ENCODE peak calls at places on chromosomes 1 and 21, in five cellular contexts. One of them, this sample, is unnamed.

GRCh38 chr1:238674331-238674730 is 712.0 kb upstream of the CHRM3 start:
- DNase-seq in endodermal cell: no peak
- DNase-seq in neural progenitor cell: no peak
- DNase-seq in Calu3: no peak
- DNase-seq in H9: no peak
- DNase-seq in this sample: no peak

GRCh38 chr21:28066051-28066450 is 926.6 kb downstream of the LTN1 start:
- DNase-seq in endodermal cell: no peak
- DNase-seq in H9: no peak
- DNase-seq in Calu3: no peak
- DNase-seq in neural progenitor cell: no peak
- DNase-seq in this sample: no peak

GRCh38 chr1:9280015-9280860 is 12.5 kb upstream of the SPSB1 start:
- DNase-seq in endodermal cell: peak
- DNase-seq in Calu3: no peak
- DNase-seq in neural progenitor cell: no peak
- DNase-seq in H9: peak
- DNase-seq in this sample: peak

GRCh38 chr21:20257052-20257451 is 741.2 kb upstream of the NCAM2 start:
- DNase-seq in H9: no peak
- DNase-seq in Calu3: no peak
- DNase-seq in endodermal cell: no peak
- DNase-seq in neural progenitor cell: no peak
- DNase-seq in this sample: no peak

GRCh38 chr1:112852276-112852675 is 103.7 kb downstream of the SLC16A1 start:
- DNase-seq in neural progenitor cell: no peak
- DNase-seq in Calu3: no peak
- DNase-seq in endodermal cell: no peak
- DNase-seq in H9: no peak
- DNase-seq in this sample: no peak

GRCh38 chr21:45508607-45509565 is 33.4 kb downstream of the SLC19A1 start:
- DNase-seq in Calu3: no peak
- DNase-seq in neural progenitor cell: peak
- DNase-seq in endodermal cell: peak
- DNase-seq in H9: no peak
- DNase-seq in this sample: no peak

GRCh38 chr1:208117410-208117809 is 126.8 kb downstream of the PLXNA2 start:
- DNase-seq in H9: no peak
- DNase-seq in Calu3: no peak
- DNase-seq in neural progenitor cell: no peak
- DNase-seq in endodermal cell: no peak
- DNase-seq in this sample: no peak

GRCh38 chr1:189805735-189806134 is 671.9 kb downstream of the BRINP3 start:
- DNase-seq in neural progenitor cell: no peak
- DNase-seq in Calu3: no peak
- DNase-seq in endodermal cell: no peak
- DNase-seq in H9: no peak
- DNase-seq in this sample: no peak

GRCh38 chr1:199226163-199226562 is 587.3 kb downstream of the PTPRC start:
- DNase-seq in Calu3: no peak
- DNase-seq in endodermal cell: no peak
- DNase-seq in H9: no peak
- DNase-seq in neural progenitor cell: no peak
- DNase-seq in this sample: no peak

GRCh38 chr1:224690576-224690975 is 74.5 kb downstream of the CNIH3 start:
- DNase-seq in H9: no peak
- DNase-seq in neural progenitor cell: no peak
- DNase-seq in endodermal cell: no peak
- DNase-seq in Calu3: no peak
- DNase-seq in this sample: no peak

GRCh38 chr1:170001266-170001665 is 73.2 kb downstream of the KIFAP3 start:
- DNase-seq in endodermal cell: no peak
- DNase-seq in Calu3: no peak
- DNase-seq in neural progenitor cell: no peak
- DNase-seq in H9: no peak
- DNase-seq in this sample: no peak

GRCh38 chr1:21594935-21595897 is 73.9 kb downstream of the RAP1GAP start:
- DNase-seq in H9: peak
- DNase-seq in Calu3: peak
- DNase-seq in neural progenitor cell: peak
- DNase-seq in endodermal cell: peak
- DNase-seq in this sample: peak

GRCh38 chr1:49906365-49906764 is 117.4 kb downstream of the AGBL4 start:
- DNase-seq in neural progenitor cell: no peak
- DNase-seq in Calu3: no peak
- DNase-seq in endodermal cell: no peak
- DNase-seq in H9: no peak
- DNase-seq in this sample: no peak

GRCh38 chr1:57378564-57378963 is 45.3 kb downstream of the DAB1 start:
- DNase-seq in endodermal cell: no peak
- DNase-seq in neural progenitor cell: no peak
- DNase-seq in H9: no peak
- DNase-seq in Calu3: no peak
- DNase-seq in this sample: no peak

DNA sequence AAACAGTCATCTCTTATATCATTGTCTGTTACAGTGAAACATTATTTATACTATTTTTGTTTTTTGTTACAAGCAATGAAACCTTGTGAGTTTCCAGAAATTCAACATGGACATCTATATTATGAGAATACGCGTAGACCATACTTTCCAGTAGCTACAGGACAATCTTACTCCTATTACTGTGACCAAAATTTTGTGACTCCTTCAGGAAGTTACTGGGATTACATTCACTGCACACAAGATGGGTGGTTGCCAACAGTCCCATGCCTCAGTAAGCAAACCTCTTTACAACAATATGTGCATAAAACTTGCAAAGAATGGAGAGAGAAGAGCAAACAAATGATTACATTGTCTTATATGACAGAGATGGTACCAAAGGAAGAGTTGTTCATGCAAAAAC is 22.4 kb downstream of the CFHR4 start:
- DNase-seq in neural progenitor cell: no peak
- DNase-seq in Calu3: no peak
- DNase-seq in H9: no peak
- DNase-seq in endodermal cell: no peak
- DNase-seq in this sample: peak
- TF ChIP-seq CTCF in neural progenitor cell: no peak
- TF ChIP-seq CTCF in Calu3: no peak
- TF ChIP-seq CTCF in H9: peak
- TF ChIP-seq CTCF in endodermal cell: peak
- TF ChIP-seq CTCF in this sample: peak

GRCh38 chr1:54619749-54620148 is 3.6 kb downstream of the FAM151A start:
- DNase-seq in H9: no peak
- DNase-seq in endodermal cell: peak
- DNase-seq in neural progenitor cell: peak
- DNase-seq in Calu3: no peak
- DNase-seq in this sample: no peak

GRCh38 chr1:54624466-54625464 is 1.4 kb upstream of the FAM151A start:
- DNase-seq in endodermal cell: no peak
- DNase-seq in H9: no peak
- DNase-seq in neural progenitor cell: no peak
- DNase-seq in Calu3: no peak
- DNase-seq in this sample: no peak

GRCh38 chr1:54627181-54627580 is 3.9 kb upstream of the FAM151A start:
- DNase-seq in neural progenitor cell: no peak
- DNase-seq in Calu3: no peak
- DNase-seq in endodermal cell: no peak
- DNase-seq in H9: no peak
- DNase-seq in this sample: no peak

DNA sequence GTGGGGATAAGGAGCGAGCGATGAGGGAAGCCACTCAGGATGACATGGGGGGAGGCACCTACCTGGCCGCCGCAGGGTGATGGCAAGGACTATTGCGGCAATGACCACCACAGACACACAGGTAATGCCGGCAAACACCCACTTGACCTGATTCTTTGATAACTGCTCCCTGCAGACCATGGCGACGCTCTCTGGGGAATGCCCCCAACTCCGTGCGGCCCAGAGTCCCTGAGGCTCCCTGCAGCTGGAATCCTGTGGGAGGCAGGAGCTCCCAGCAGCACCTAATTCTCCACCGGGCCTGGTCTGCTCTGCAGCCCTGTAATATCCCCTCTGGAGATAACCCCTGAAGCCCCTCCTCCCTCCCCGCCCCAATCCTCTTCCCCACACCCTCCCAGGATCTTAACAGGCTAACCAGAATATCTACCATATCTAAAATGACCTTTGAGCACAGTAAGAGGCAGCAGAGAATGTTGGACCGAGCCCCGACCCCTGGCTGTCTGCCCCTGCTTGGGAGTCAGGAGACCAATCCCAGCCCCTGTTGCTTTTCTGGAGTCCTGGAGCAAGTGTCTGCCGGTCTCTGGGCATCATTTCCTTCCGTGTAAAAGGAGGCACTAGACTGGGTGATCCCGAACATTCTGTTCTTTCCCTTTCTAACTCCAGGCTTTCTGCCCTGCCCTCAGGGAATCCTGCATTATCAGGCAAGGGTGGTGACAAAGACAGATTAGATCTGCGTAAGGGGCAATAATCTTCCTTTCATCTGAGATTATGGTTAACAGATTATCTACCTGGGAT is at the start of gene FAM151A:
- DNase-seq in endodermal cell: no peak
- DNase-seq in H9: no peak
- DNase-seq in neural progenitor cell: no peak
- DNase-seq in Calu3: no peak
- DNase-seq in this sample: no peak
- TF ChIP-seq CTCF in endodermal cell: no peak
- TF ChIP-seq CTCF in H9: no peak
- TF ChIP-seq CTCF in neural progenitor cell: no peak
- TF ChIP-seq CTCF in Calu3: no peak
- TF ChIP-seq CTCF in this sample: no peak

DNA sequence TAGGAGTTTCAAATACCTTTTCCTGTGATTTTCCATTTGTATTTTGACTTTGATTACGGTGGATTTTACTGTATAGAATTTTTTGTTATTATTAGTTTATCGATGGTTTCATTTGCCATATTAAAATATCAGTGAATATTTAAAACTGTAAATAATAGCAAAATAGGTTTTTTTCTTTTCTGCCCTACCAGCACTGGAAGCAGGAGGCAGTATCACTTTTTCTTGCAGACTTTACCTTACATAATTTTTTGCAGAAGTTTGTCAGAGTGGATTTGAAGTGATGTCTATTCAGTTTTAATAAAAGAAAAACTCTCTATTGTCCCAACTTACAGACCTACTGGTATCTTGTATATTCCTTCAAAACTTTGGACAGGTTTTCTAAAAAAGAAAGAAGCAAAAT is 213.6 kb downstream of the CENPF start:
- DNase-seq in neural progenitor cell: no peak
- DNase-seq in endodermal cell: no peak
- DNase-seq in Calu3: no peak
- DNase-seq in H9: no peak
- DNase-seq in this sample: no peak
- TF ChIP-seq CTCF in neural progenitor cell: no peak
- TF ChIP-seq CTCF in endodermal cell: peak
- TF ChIP-seq CTCF in Calu3: no peak
- TF ChIP-seq CTCF in H9: peak
- TF ChIP-seq CTCF in this sample: no peak

DNA sequence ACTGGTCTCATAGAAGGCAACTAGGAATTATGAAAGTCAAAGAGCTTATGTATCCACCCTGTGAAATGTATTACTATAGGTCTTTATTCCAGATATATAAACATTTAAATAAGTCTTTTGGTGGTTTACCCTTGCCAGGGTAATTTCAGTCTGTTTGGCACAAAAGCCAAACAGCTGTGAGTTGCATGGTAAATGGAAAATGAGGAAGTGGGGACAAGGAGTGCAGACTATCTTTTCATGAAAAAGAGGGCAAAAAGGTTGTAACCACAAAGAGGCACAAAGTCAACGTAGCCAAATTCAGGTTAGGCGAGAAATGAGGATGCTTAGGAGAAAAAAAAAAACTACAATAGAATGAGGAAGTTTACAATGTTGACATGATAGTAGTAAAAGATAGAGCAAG is 492.3 kb upstream of the PRMT6 start:
- DNase-seq in Calu3: no peak
- DNase-seq in H9: no peak
- DNase-seq in endodermal cell: no peak
- DNase-seq in neural progenitor cell: no peak
- DNase-seq in this sample: no peak
- TF ChIP-seq CTCF in Calu3: no peak
- TF ChIP-seq CTCF in H9: no peak
- TF ChIP-seq CTCF in endodermal cell: no peak
- TF ChIP-seq CTCF in neural progenitor cell: no peak
- TF ChIP-seq CTCF in this sample: no peak

DNA sequence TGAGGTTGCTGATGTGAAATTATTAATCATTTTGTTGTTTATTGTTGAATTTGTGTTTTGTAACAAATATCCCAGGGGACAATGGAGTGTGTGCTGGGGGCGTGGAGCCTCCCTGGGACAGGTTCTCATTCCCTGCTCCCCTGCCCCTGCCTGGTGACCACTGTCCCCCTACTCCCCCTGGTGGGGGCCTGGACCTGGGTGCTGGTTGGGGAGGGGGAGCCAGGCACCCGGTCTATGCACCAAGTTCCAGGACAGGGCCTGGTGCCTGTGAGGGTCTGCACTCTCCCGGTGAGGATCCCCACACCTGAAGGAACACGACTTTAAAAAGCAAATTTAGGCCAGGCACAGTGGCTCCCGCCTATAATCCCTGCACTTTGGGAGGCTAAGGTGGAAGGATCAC is 42.4 kb downstream of the CHD5 start:
- DNase-seq in H9: no peak
- DNase-seq in Calu3: no peak
- DNase-seq in endodermal cell: no peak
- DNase-seq in neural progenitor cell: peak
- DNase-seq in this sample: no peak
- TF ChIP-seq CTCF in H9: peak
- TF ChIP-seq CTCF in Calu3: no peak
- TF ChIP-seq CTCF in endodermal cell: peak
- TF ChIP-seq CTCF in neural progenitor cell: peak
- TF ChIP-seq CTCF in this sample: peak

GRCh38 chr1:200960236-200960947 is 63.1 kb downstream of the KIF21B start:
- DNase-seq in neural progenitor cell: no peak
- DNase-seq in endodermal cell: peak
- DNase-seq in Calu3: no peak
- DNase-seq in H9: peak
- DNase-seq in this sample: no peak

GRCh38 chr1:200962631-200963030 is 60.9 kb downstream of the KIF21B start:
- DNase-seq in Calu3: no peak
- DNase-seq in neural progenitor cell: no peak
- DNase-seq in endodermal cell: peak
- DNase-seq in H9: peak
- DNase-seq in this sample: no peak

GRCh38 chr1:200960948-200961340 is 62.6 kb downstream of the KIF21B start:
- DNase-seq in Calu3: no peak
- DNase-seq in neural progenitor cell: no peak
- DNase-seq in endodermal cell: no peak
- DNase-seq in H9: no peak
- DNase-seq in this sample: no peak

GRCh38 chr1:200958597-200958996 is 63.9 kb downstream of the INAVA start:
- DNase-seq in Calu3: no peak
- DNase-seq in neural progenitor cell: no peak
- DNase-seq in endodermal cell: no peak
- DNase-seq in H9: peak
- DNase-seq in this sample: no peak

GRCh38 chr1:200959341-200959985 is 64.1 kb downstream of the KIF21B start:
- DNase-seq in endodermal cell: peak
- DNase-seq in H9: peak
- DNase-seq in Calu3: no peak
- DNase-seq in neural progenitor cell: peak
- DNase-seq in this sample: peak
- TF ChIP-seq CTCF in endodermal cell: no peak
- TF ChIP-seq CTCF in H9: no peak
- TF ChIP-seq CTCF in Calu3: no peak
- TF ChIP-seq CTCF in neural progenitor cell: no peak
- TF ChIP-seq CTCF in this sample: peak

GRCh38 chr1:117671781-117672501 is 66.1 kb downstream of the TENT5C start:
- DNase-seq in Calu3: no peak
- DNase-seq in endodermal cell: peak
- DNase-seq in neural progenitor cell: peak
- DNase-seq in H9: peak
- DNase-seq in this sample: peak
- TF ChIP-seq CTCF in Calu3: no peak
- TF ChIP-seq CTCF in endodermal cell: peak
- TF ChIP-seq CTCF in neural progenitor cell: peak
- TF ChIP-seq CTCF in H9: peak
- TF ChIP-seq CTCF in this sample: peak